ENCODE peak calls at places on chromosomes 4 and X, in five cellular contexts. R, O, S, Y and N are unnamed samples.
A peak's percentile ranks its signal among the peaks of the same experiment; 100 is the strongest.

GRCh38 chrX:17814557-17814956 is 46.5 kb downstream of the RAI2 start:
- DNase-seq in R (peak; percentile 17), O (no peak), Y (no peak), S (no peak), N (no peak)

GRCh38 chrX:153388722-153389459 is 12.3 kb downstream of the PNMA6E start:
- DNase-seq in Y (no peak), S (no peak), O (no peak), R (no peak), N (no peak)

GRCh38 chr4:54225671-54226398 is 3.3 kb upstream of the PDGFRA start:
- DNase-seq in S (no peak), R (no peak), Y (no peak), O (no peak), N (no peak)

GRCh38 chrX:20362268-20363002 is 95.7 kb upstream of the RPS6KA3 start:
- DNase-seq in S (no peak), R (peak; percentile 50), Y (no peak), O (peak; percentile 12), N (peak; percentile 60)

GRCh38 chrX:96474357-96475125 is 210.1 kb upstream of the DIAPH2 start:
- DNase-seq in Y (no peak), R (peak; percentile 72), O (no peak), S (no peak), N (no peak)

GRCh38 chr4:2888826-2889225 is 45.2 kb downstream of the ADD1 start:
- DNase-seq in O (no peak), Y (no peak), S (no peak), R (no peak), N (no peak)

GRCh38 chrX:46178763-46179162 is 366.5 kb downstream of the ZNF674 start:
- DNase-seq in S (peak; percentile 1), O (no peak), Y (no peak), R (no peak), N (no peak)

GRCh38 chr4:186569533-186570192 is 14.3 kb upstream of the MTNR1A start:
- DNase-seq in R (no peak), S (no peak), O (no peak), Y (no peak), N (no peak)

GRCh38 chrX:112945796-112946195 is 105.2 kb upstream of the AMOT start:
- DNase-seq in S (no peak), R (no peak), Y (no peak), O (no peak), N (no peak)

GRCh38 chrX:152637649-152638442 is at the start of gene GABRQ:
- DNase-seq in R (no peak), S (no peak), Y (peak; percentile 88), O (peak; percentile 91), N (peak; percentile 46)

GRCh38 chr4:10891866-10892265 is 207.3 kb upstream of the CLNK start:
- DNase-seq in O (no peak), S (no peak), R (no peak), Y (no peak), N (no peak)

GRCh38 chrX:14922437-14922836 is 49.2 kb downstream of the MOSPD2 start:
- DNase-seq in Y (no peak), S (no peak), R (peak; percentile 94), O (no peak), N (no peak)

GRCh38 chrX:68568136-68568535 is 69.3 kb downstream of the YIPF6 start:
- DNase-seq in R (no peak), O (no peak), Y (no peak), S (peak; percentile 8), N (no peak)

GRCh38 chr4:47525154-47525819 is 40.2 kb downstream of the ATP10D start:
- DNase-seq in Y (no peak), R (peak; percentile 97), S (no peak), O (no peak), N (peak; percentile 29)

GRCh38 chrX:116873678-116874077 is 410.9 kb upstream of the CT83 start:
- DNase-seq in S (no peak), Y (no peak), O (no peak), R (no peak), N (peak; percentile 10)

GRCh38 chr4:186765138-186765537 is 41.5 kb upstream of the FAT1 start:
- DNase-seq in O (peak; percentile 77), R (peak; percentile 20), S (no peak), Y (no peak), N (peak; percentile 31)

GRCh38 chr4:16233569-16234177 is 7.4 kb upstream of the TAPT1 start:
- DNase-seq in Y (no peak), O (no peak), S (no peak), R (no peak), N (no peak)

GRCh38 chr4:94171616-94172015 is 36.0 kb upstream of the SMARCAD1 start:
- DNase-seq in Y (peak; percentile 17), S (no peak), O (no peak), R (no peak), N (no peak)

GRCh38 chr4:187268940-187269339 is 545.3 kb upstream of the FAT1 start:
- DNase-seq in R (peak; percentile 85), O (no peak), S (no peak), Y (no peak), N (no peak)

GRCh38 chr4:110798682-110799081 is 175.8 kb upstream of the PITX2 start:
- DNase-seq in R (no peak), Y (no peak), S (no peak), O (no peak), N (no peak)

GRCh38 chr4:65658117-65658516 is 12.2 kb downstream of the EPHA5 start:
- DNase-seq in R (no peak), O (no peak), Y (no peak), S (no peak), N (no peak)

GRCh38 chr4:41859106-41859505 is 76.1 kb upstream of the TMEM33 start:
- DNase-seq in R (no peak), O (no peak), S (no peak), Y (no peak), N (no peak)

GRCh38 chr4:155722336-155722735 is 36.5 kb upstream of the GUCY1B1 start:
- DNase-seq in Y (no peak), S (no peak), O (no peak), R (no peak), N (no peak)
- TF ChIP-seq RCOR1 in Y (no peak), S (no peak), O (no peak), R (no peak), N (no peak)

GRCh38 chrX:118056870-118057269 is 59.7 kb downstream of the KLHL13 start:
- DNase-seq in O (no peak), R (no peak), S (no peak), Y (no peak), N (no peak)
- H3K4me1 ChIP-seq in O (no peaks in the 10 kb centered on the region), R (no peaks in the 10 kb centered on the region), S (no peaks in the 10 kb centered on the region), Y (no peaks in the 10 kb centered on the region), N (no peaks in the 10 kb centered on the region)

GRCh38 chr4:22477136-22477793 is 38.6 kb downstream of the ADGRA3 start:
- DNase-seq in S (no peak), O (no peak), R (no peak), Y (no peak), N (no peak)
- TF ChIP-seq RCOR1 in S (no peak), O (no peak), R (no peak), Y (no peak), N (no peak)

GRCh38 chr4:143186202-143186601 is 1.5 kb downstream of the USP38 start:
- DNase-seq in R (peak; percentile 24), S (no peak), O (no peak), Y (no peak), N (no peak)

GRCh38 chr4:143185253-143186107 is 763 bp downstream of the USP38 start:
- DNase-seq in O (peak; percentile 48), R (peak; percentile 8), Y (peak; percentile 6), S (no peak), N (no peak)

GRCh38 chr4:143184503-143185252 is at the start of gene USP38:
- DNase-seq in S (peak; percentile 73), R (peak; percentile 94), O (peak; percentile 96), Y (peak; percentile 93), N (peak; percentile 93)

GRCh38 chr4:143188325-143189088 is 3.8 kb downstream of the USP38 start:
- DNase-seq in Y (no peak), S (no peak), R (no peak), O (no peak), N (no peak)

GRCh38 chr4:143186634-143187033 is 1.9 kb downstream of the USP38 start:
- DNase-seq in S (no peak), O (peak; percentile 56), R (no peak), Y (no peak), N (no peak)
- H3K4me1 ChIP-seq in S (peaks cover 6% of the 10 kb centered on the region), O (peaks cover 8% of the 10 kb centered on the region), R (no peaks in the 10 kb centered on the region), Y (peaks cover 25% of the 10 kb centered on the region), N (peaks cover 28% of the 10 kb centered on the region)

GRCh38 chr4:55238407-55238806 is 107.6 kb upstream of the SRD5A3 start:
- DNase-seq in S (no peak), Y (no peak), O (no peak), R (no peak), N (no peak)

GRCh38 chr4:55241461-55241860 is 104.6 kb upstream of the SRD5A3 start:
- DNase-seq in Y (no peak), S (no peak), R (no peak), O (no peak), N (no peak)

GRCh38 chr4:55237839-55238238 is 108.2 kb upstream of the SRD5A3 start:
- DNase-seq in S (no peak), O (no peak), R (no peak), Y (no peak), N (no peak)
- TF ChIP-seq RCOR1 in S (no peak), O (no peak), R (no peak), Y (no peak), N (no peak)

DNA sequence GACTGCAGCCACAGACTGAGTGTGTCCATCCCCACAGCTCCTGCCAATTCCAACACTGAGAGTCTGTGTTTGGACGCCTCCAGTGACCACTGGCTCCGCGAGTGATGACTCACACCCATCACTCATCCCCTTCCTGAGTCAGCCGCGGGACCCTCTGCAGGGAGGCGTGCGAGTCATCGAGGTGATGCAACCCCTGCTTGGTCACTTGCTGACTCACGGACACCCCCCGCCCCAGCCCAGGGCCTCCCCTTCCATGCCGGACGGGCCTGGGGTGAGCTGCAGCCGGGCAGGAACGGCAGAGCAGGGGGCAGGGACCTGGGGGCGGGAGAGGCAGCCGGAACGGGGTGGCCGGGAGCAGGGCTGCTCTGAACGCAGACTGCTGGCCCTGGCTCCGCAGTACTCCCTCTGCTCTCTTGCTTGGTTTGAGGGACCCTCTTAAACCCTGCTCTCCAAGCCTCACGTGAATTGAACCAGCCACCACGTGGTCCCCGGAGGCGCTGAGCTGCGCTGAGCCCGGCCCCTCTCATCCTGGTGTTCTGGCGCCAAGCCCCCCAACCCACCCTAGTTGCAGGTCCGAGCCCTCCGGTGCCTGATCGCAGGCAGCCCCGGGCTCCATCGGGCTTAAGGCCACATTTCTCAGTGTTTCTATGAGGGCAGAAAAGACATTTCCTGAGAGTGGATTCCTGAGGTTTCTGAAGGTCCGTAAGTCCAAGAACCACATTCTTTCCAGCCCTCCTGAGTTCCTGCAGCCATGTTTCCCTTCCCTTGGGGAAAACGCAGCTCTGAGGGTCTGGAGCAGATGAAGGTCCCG is 32.4 kb downstream of the FGFRL1 start:
- DNase-seq in O (peak; percentile 96), R (peak; percentile 99), S (no peak), Y (no peak), N (peak; percentile 93)
- H3K4me1 ChIP-seq in O (peaks cover 86% of the 10 kb centered on the region), R (peaks cover 49% of the 10 kb centered on the region), S (no peaks in the 10 kb centered on the region), Y (peaks cover 34% of the 10 kb centered on the region), N (peaks cover 60% of the 10 kb centered on the region)

GRCh38 chrX:27924261-27924660 is 57.0 kb downstream of the DCAF8L1 start:
- DNase-seq in O (no peak), R (peak; percentile 6), Y (no peak), S (no peak), N (no peak)
- TF ChIP-seq RCOR1 in O (no peak), R (no peak), Y (no peak), S (no peak), N (no peak)